ENCODE peak calls at places on chromosomes 4 and X, in seven cellular contexts. One of them, this sample, is unnamed.

GRCh38 chr4:151403656-151404055 is 5.3 kb upstream of the FHIP1A start:
- DNase-seq in nephron progenitor cell: no peak
- DNase-seq in astrocyte of the cerebellum: no peak
- DNase-seq in HFFc6: no peak
- DNase-seq in lower lobe of right lung: no peak
- DNase-seq in cardiac muscle cell: no peak
- DNase-seq in ovary: no peak
- DNase-seq in this sample: no peak

GRCh38 chr4:162272215-162272614 is 108.4 kb upstream of the FSTL5 start:
- DNase-seq in nephron progenitor cell: no peak
- DNase-seq in astrocyte of the cerebellum: no peak
- DNase-seq in HFFc6: no peak
- DNase-seq in lower lobe of right lung: no peak
- DNase-seq in cardiac muscle cell: no peak
- DNase-seq in ovary: no peak
- DNase-seq in this sample: no peak

GRCh38 chr4:40058121-40058520 is 1.5 kb downstream of the N4BP2 start:
- DNase-seq in nephron progenitor cell: no peak
- DNase-seq in astrocyte of the cerebellum: no peak
- DNase-seq in HFFc6: no peak
- DNase-seq in lower lobe of right lung: no peak
- DNase-seq in cardiac muscle cell: no peak
- DNase-seq in ovary: no peak
- DNase-seq in this sample: no peak

GRCh38 chr4:150140774-150141400 is 62.6 kb downstream of the DCLK2 start:
- DNase-seq in nephron progenitor cell: no peak
- DNase-seq in astrocyte of the cerebellum: peak; percentile 61
- DNase-seq in HFFc6: peak; percentile 57
- DNase-seq in lower lobe of right lung: no peak
- DNase-seq in cardiac muscle cell: no peak
- DNase-seq in ovary: no peak
- DNase-seq in this sample: peak; percentile 76

GRCh38 chr4:18366762-18367358 is 345.3 kb upstream of the LCORL start:
- DNase-seq in nephron progenitor cell: no peak
- DNase-seq in astrocyte of the cerebellum: peak; percentile 5
- DNase-seq in HFFc6: peak; percentile 17
- DNase-seq in lower lobe of right lung: no peak
- DNase-seq in cardiac muscle cell: peak; percentile 45
- DNase-seq in ovary: no peak
- DNase-seq in this sample: peak; percentile 51

GRCh38 chrX:73478961-73479360 is 32.1 kb downstream of the CDX4 start:
- DNase-seq in nephron progenitor cell: no peak
- DNase-seq in astrocyte of the cerebellum: no peak
- DNase-seq in HFFc6: no peak
- DNase-seq in lower lobe of right lung: no peak
- DNase-seq in cardiac muscle cell: no peak
- DNase-seq in ovary: no peak
- DNase-seq in this sample: peak; percentile 2

GRCh38 chr4:8379281-8379680 is 61.2 kb downstream of the ACOX3 start:
- DNase-seq in nephron progenitor cell: no peak
- DNase-seq in astrocyte of the cerebellum: no peak
- DNase-seq in HFFc6: no peak
- DNase-seq in lower lobe of right lung: peak; percentile 36
- DNase-seq in cardiac muscle cell: no peak
- DNase-seq in ovary: no peak
- DNase-seq in this sample: no peak

GRCh38 chrX:110359273-110359672 is 625 bp downstream of the RTL9 start:
- DNase-seq in nephron progenitor cell: no peak
- DNase-seq in astrocyte of the cerebellum: no peak
- DNase-seq in HFFc6: no peak
- DNase-seq in lower lobe of right lung: no peak
- DNase-seq in cardiac muscle cell: no peak
- DNase-seq in ovary: no peak
- DNase-seq in this sample: no peak

GRCh38 chr4:86948276-86948675 is 13.5 kb downstream of the AFF1 start:
- DNase-seq in nephron progenitor cell: no peak
- DNase-seq in astrocyte of the cerebellum: no peak
- DNase-seq in HFFc6: no peak
- DNase-seq in lower lobe of right lung: no peak
- DNase-seq in cardiac muscle cell: no peak
- DNase-seq in ovary: no peak
- DNase-seq in this sample: no peak

GRCh38 chr4:23373269-23373668 is 516.6 kb downstream of the PPARGC1A start:
- DNase-seq in nephron progenitor cell: no peak
- DNase-seq in astrocyte of the cerebellum: peak; percentile 51
- DNase-seq in HFFc6: no peak
- DNase-seq in lower lobe of right lung: peak; percentile 71
- DNase-seq in cardiac muscle cell: peak; percentile 87
- DNase-seq in ovary: no peak
- DNase-seq in this sample: peak; percentile 88

GRCh38 chr4:33091961-33092360 is 2371.8 kb downstream of the PCDH7 start:
- DNase-seq in nephron progenitor cell: no peak
- DNase-seq in astrocyte of the cerebellum: no peak
- DNase-seq in HFFc6: no peak
- DNase-seq in lower lobe of right lung: no peak
- DNase-seq in cardiac muscle cell: no peak
- DNase-seq in ovary: no peak
- DNase-seq in this sample: peak; percentile 49

GRCh38 chr4:185411833-185412232 is 13.9 kb downstream of the UFSP2 start:
- DNase-seq in nephron progenitor cell: no peak
- DNase-seq in astrocyte of the cerebellum: no peak
- DNase-seq in HFFc6: no peak
- DNase-seq in lower lobe of right lung: no peak
- DNase-seq in cardiac muscle cell: no peak
- DNase-seq in ovary: no peak
- DNase-seq in this sample: no peak

GRCh38 chrX:15398874-15399273 is 14.7 kb upstream of the VEGFD start:
- DNase-seq in nephron progenitor cell: no peak
- DNase-seq in astrocyte of the cerebellum: no peak
- DNase-seq in HFFc6: no peak
- DNase-seq in lower lobe of right lung: no peak
- DNase-seq in cardiac muscle cell: no peak
- DNase-seq in ovary: no peak
- DNase-seq in this sample: no peak

GRCh38 chrX:131895002-131895401 is 128.1 kb upstream of the STK26 start:
- DNase-seq in nephron progenitor cell: no peak
- DNase-seq in astrocyte of the cerebellum: peak; percentile 4
- DNase-seq in HFFc6: peak; percentile 0
- DNase-seq in lower lobe of right lung: no peak
- DNase-seq in cardiac muscle cell: no peak
- DNase-seq in ovary: no peak
- DNase-seq in this sample: peak; percentile 11

GRCh38 chrX:38232287-38232686 is 11.6 kb upstream of the SRPX start:
- DNase-seq in nephron progenitor cell: no peak
- DNase-seq in astrocyte of the cerebellum: no peak
- DNase-seq in HFFc6: no peak
- DNase-seq in lower lobe of right lung: no peak
- DNase-seq in cardiac muscle cell: no peak
- DNase-seq in ovary: no peak
- DNase-seq in this sample: no peak

GRCh38 chrX:40108959-40109287 is 11.2 kb upstream of the BCOR start:
- DNase-seq in nephron progenitor cell: peak; percentile 64
- DNase-seq in astrocyte of the cerebellum: no peak
- DNase-seq in HFFc6: peak; percentile 58
- DNase-seq in lower lobe of right lung: peak; percentile 79
- DNase-seq in cardiac muscle cell: peak; percentile 80
- DNase-seq in ovary: peak; percentile 86
- DNase-seq in this sample: peak; percentile 76

GRCh38 chr4:110484767-110485166 is 8.8 kb downstream of the ENPEP start:
- DNase-seq in nephron progenitor cell: no peak
- DNase-seq in astrocyte of the cerebellum: peak; percentile 53
- DNase-seq in HFFc6: peak; percentile 90
- DNase-seq in lower lobe of right lung: no peak
- DNase-seq in cardiac muscle cell: no peak
- DNase-seq in ovary: no peak
- DNase-seq in this sample: peak; percentile 55

GRCh38 chr4:70902577-70903281 is 560 bp downstream of the MOB1B start:
- DNase-seq in nephron progenitor cell: no peak
- DNase-seq in astrocyte of the cerebellum: no peak
- DNase-seq in HFFc6: peak; percentile 19
- DNase-seq in lower lobe of right lung: no peak
- DNase-seq in cardiac muscle cell: no peak
- DNase-seq in ovary: no peak
- DNase-seq in this sample: peak; percentile 32

GRCh38 chr4:183182873-183183725 is 84.0 kb downstream of the WWC2 start:
- DNase-seq in nephron progenitor cell: peak; percentile 23
- DNase-seq in astrocyte of the cerebellum: peak; percentile 72
- DNase-seq in HFFc6: peak; percentile 83
- DNase-seq in lower lobe of right lung: peak; percentile 51
- DNase-seq in cardiac muscle cell: peak; percentile 33
- DNase-seq in ovary: peak; percentile 26
- DNase-seq in this sample: peak; percentile 95

GRCh38 chrX:45852884-45853283 is 652.2 kb upstream of the DIPK2B start:
- DNase-seq in nephron progenitor cell: no peak
- DNase-seq in astrocyte of the cerebellum: no peak
- DNase-seq in HFFc6: peak; percentile 55
- DNase-seq in lower lobe of right lung: no peak
- DNase-seq in cardiac muscle cell: no peak
- DNase-seq in ovary: no peak
- DNase-seq in this sample: no peak

GRCh38 chr4:78542373-78542772 is 9.2 kb upstream of the ANXA3 start:
- DNase-seq in nephron progenitor cell: no peak
- DNase-seq in astrocyte of the cerebellum: no peak
- DNase-seq in HFFc6: peak; percentile 58
- DNase-seq in lower lobe of right lung: no peak
- DNase-seq in cardiac muscle cell: no peak
- DNase-seq in ovary: no peak
- DNase-seq in this sample: peak; percentile 58

GRCh38 chr4:77172336-77172735 is 15.3 kb downstream of the CCNG2 start:
- DNase-seq in nephron progenitor cell: no peak
- DNase-seq in astrocyte of the cerebellum: peak; percentile 76
- DNase-seq in HFFc6: peak; percentile 96
- DNase-seq in lower lobe of right lung: no peak
- DNase-seq in cardiac muscle cell: no peak
- DNase-seq in ovary: no peak
- DNase-seq in this sample: peak; percentile 42

GRCh38 chr4:72366601-72367000 is 202.4 kb downstream of the ADAMTS3 start:
- DNase-seq in nephron progenitor cell: no peak
- DNase-seq in astrocyte of the cerebellum: no peak
- DNase-seq in HFFc6: no peak
- DNase-seq in lower lobe of right lung: no peak
- DNase-seq in cardiac muscle cell: no peak
- DNase-seq in ovary: no peak
- DNase-seq in this sample: no peak

GRCh38 chrX:45824471-45824870 is 623.8 kb upstream of the DIPK2B start:
- DNase-seq in nephron progenitor cell: no peak
- DNase-seq in astrocyte of the cerebellum: peak; percentile 84
- DNase-seq in HFFc6: peak; percentile 94
- DNase-seq in lower lobe of right lung: no peak
- DNase-seq in cardiac muscle cell: no peak
- DNase-seq in ovary: peak; percentile 20
- DNase-seq in this sample: peak; percentile 95

GRCh38 chrX:147537172-147537571 is 374.5 kb upstream of the FMR1 start:
- DNase-seq in nephron progenitor cell: no peak
- DNase-seq in astrocyte of the cerebellum: no peak
- DNase-seq in HFFc6: no peak
- DNase-seq in lower lobe of right lung: no peak
- DNase-seq in cardiac muscle cell: no peak
- DNase-seq in ovary: no peak
- DNase-seq in this sample: no peak

GRCh38 chr4:45437381-45437780 is 686.5 kb downstream of the GABRG1 start:
- DNase-seq in nephron progenitor cell: no peak
- DNase-seq in astrocyte of the cerebellum: no peak
- DNase-seq in HFFc6: no peak
- DNase-seq in lower lobe of right lung: no peak
- DNase-seq in cardiac muscle cell: no peak
- DNase-seq in ovary: no peak
- DNase-seq in this sample: peak; percentile 4

GRCh38 chr4:45438047-45438446 is 685.8 kb downstream of the GABRG1 start:
- DNase-seq in nephron progenitor cell: no peak
- DNase-seq in astrocyte of the cerebellum: peak; percentile 5
- DNase-seq in HFFc6: no peak
- DNase-seq in lower lobe of right lung: no peak
- DNase-seq in cardiac muscle cell: peak; percentile 29
- DNase-seq in ovary: no peak
- DNase-seq in this sample: peak; percentile 54

DNA sequence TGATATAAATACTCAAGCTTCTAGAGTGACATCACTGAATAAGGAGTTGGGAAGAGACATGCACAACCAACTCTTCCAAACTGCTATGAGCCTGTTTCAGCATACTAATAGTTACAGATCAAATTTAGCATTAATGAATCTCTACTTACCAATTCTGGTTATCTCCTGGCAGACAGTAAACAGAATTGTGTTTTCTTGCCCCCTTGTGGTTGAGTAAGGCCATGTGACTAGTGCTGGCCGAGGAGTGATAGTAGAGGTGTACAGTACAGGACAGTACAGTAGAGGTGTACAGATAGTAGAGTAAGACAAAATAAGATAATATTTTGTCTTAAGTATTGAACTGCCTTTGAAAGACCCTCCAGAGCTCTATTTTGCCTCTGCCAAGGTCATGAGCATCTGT is 681.4 kb downstream of the GABRG1 start:
- DNase-seq in nephron progenitor cell: peak; percentile 8
- DNase-seq in astrocyte of the cerebellum: peak; percentile 11
- DNase-seq in HFFc6: no peak
- DNase-seq in lower lobe of right lung: no peak
- DNase-seq in cardiac muscle cell: peak; percentile 51
- DNase-seq in ovary: no peak
- DNase-seq in this sample: peak; percentile 63
- TF ChIP-seq CTCF in nephron progenitor cell: peak; percentile 42
- TF ChIP-seq CTCF in astrocyte of the cerebellum: peak; percentile 67
- TF ChIP-seq CTCF in HFFc6: peak; percentile 11
- TF ChIP-seq CTCF in lower lobe of right lung: no peak
- TF ChIP-seq CTCF in cardiac muscle cell: peak; percentile 50
- TF ChIP-seq CTCF in ovary: no peak
- TF ChIP-seq CTCF in this sample: peak; percentile 44

GRCh38 chrX:18174209-18174608 is 46.5 kb downstream of the BEND2 start:
- DNase-seq in nephron progenitor cell: no peak
- DNase-seq in astrocyte of the cerebellum: no peak
- DNase-seq in HFFc6: no peak
- DNase-seq in lower lobe of right lung: no peak
- DNase-seq in cardiac muscle cell: no peak
- DNase-seq in ovary: no peak
- DNase-seq in this sample: no peak
- TF ChIP-seq CTCF in nephron progenitor cell: no peak
- TF ChIP-seq CTCF in astrocyte of the cerebellum: no peak
- TF ChIP-seq CTCF in HFFc6: no peak
- TF ChIP-seq CTCF in lower lobe of right lung: no peak
- TF ChIP-seq CTCF in cardiac muscle cell: no peak
- TF ChIP-seq CTCF in ovary: no peak
- TF ChIP-seq CTCF in this sample: no peak

GRCh38 chrX:100512471-100512870 is 72.3 kb upstream of the TNMD start:
- DNase-seq in nephron progenitor cell: no peak
- DNase-seq in astrocyte of the cerebellum: peak; percentile 2
- DNase-seq in HFFc6: no peak
- DNase-seq in lower lobe of right lung: no peak
- DNase-seq in cardiac muscle cell: peak; percentile 22
- DNase-seq in ovary: no peak
- DNase-seq in this sample: peak; percentile 38
- TF ChIP-seq CTCF in nephron progenitor cell: peak; percentile 75
- TF ChIP-seq CTCF in astrocyte of the cerebellum: peak; percentile 49
- TF ChIP-seq CTCF in HFFc6: peak; percentile 74
- TF ChIP-seq CTCF in lower lobe of right lung: peak; percentile 63
- TF ChIP-seq CTCF in cardiac muscle cell: peak; percentile 43
- TF ChIP-seq CTCF in ovary: peak; percentile 48
- TF ChIP-seq CTCF in this sample: peak; percentile 72

DNA sequence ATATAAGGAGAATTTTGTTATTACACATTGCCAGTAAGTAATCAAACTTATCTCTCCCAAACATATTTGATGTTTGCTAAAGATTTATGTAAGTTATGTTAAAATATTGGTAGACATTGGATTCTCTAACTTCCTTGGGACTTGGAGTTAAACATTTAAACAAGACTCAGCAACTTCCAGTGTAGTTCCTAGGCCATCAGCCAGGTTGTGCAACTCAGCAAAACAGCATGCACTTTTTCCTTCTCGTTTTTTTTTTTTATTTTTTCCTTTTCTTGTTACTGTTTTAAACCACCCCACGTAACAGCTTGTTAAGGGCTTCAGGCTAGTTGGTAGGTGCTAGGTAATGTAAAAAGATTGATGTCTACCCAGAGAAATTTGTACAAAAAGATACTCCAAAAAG is 510.4 kb downstream of the ANKRD50 start:
- DNase-seq in nephron progenitor cell: no peak
- DNase-seq in astrocyte of the cerebellum: no peak
- DNase-seq in HFFc6: no peak
- DNase-seq in lower lobe of right lung: no peak
- DNase-seq in cardiac muscle cell: no peak
- DNase-seq in ovary: peak; percentile 52
- DNase-seq in this sample: peak; percentile 34
- TF ChIP-seq CTCF in nephron progenitor cell: no peak
- TF ChIP-seq CTCF in astrocyte of the cerebellum: peak; percentile 27
- TF ChIP-seq CTCF in HFFc6: peak; percentile 58
- TF ChIP-seq CTCF in lower lobe of right lung: no peak
- TF ChIP-seq CTCF in cardiac muscle cell: peak; percentile 31
- TF ChIP-seq CTCF in ovary: no peak
- TF ChIP-seq CTCF in this sample: no peak